ENCODE peak calls at places on chromosomes 5 and 9, in four cellular contexts. B is tibial nerve, K is mammary epithelial cell, X is breast epithelium. L is an unnamed sample. For H3K4me1, the result is how much of the 10 kb centered on the place peaks cover.

GRCh38 chr5:94181940-94182339 is 436.5 kb downstream of the KIAA0825 start:
- DNase-seq in K (no peak), X (no peak), B (no peak), L (no peak)

GRCh38 chr5:34452170-34452828 is 203.8 kb upstream of the RAI14 start:
- DNase-seq in K (peak), B (no peak), X (no peak), L (no peak)

GRCh38 chr5:98341711-98342042 is 431.8 kb upstream of the RGMB start:
- DNase-seq in X (no peak), B (no peak), K (no peak), L (no peak)

GRCh38 chr5:175709276-175709781 is 51.5 kb downstream of the HRH2 start:
- DNase-seq in B (no peak), X (no peak), K (no peak), L (peak)

GRCh38 chr9:130196643-130197042 is 24.4 kb downstream of the NCS1 start:
- DNase-seq in B (no peak), K (no peak), X (no peak), L (no peak)

GRCh38 chr9:111615928-111616327 is 15.2 kb upstream of the DNAJC25 start:
- DNase-seq in B (no peak), X (no peak), K (no peak), L (no peak)

GRCh38 chr5:175842947-175843793 is 28.2 kb upstream of the CPLX2 start:
- DNase-seq in K (peak), X (no peak), B (no peak), L (no peak)

GRCh38 chr5:137629646-137630045 is 106.2 kb downstream of the KLHL3 start:
- DNase-seq in K (peak), X (no peak), B (no peak), L (no peak)

GRCh38 chr5:138240690-138241385 is 27.7 kb upstream of the CDC23 start:
- DNase-seq in K (no peak), B (no peak), X (no peak), L (no peak)

GRCh38 chr5:128196791-128197190 is 113.2 kb downstream of the SLC12A2 start:
- DNase-seq in B (no peak), K (no peak), X (no peak), L (no peak)

GRCh38 chr5:131270809-131271208 is 7.0 kb downstream of the CDC42SE2 start:
- DNase-seq in X (no peak), K (no peak), B (no peak), L (no peak)

GRCh38 chr5:2168601-2169416 is 286.1 kb upstream of the IRX4 start:
- DNase-seq in X (no peak), K (no peak), B (no peak), L (no peak)

GRCh38 chr9:135335691-135336181 is 143.8 kb upstream of the PPP1R26 start:
- DNase-seq in X (no peak), K (no peak), B (no peak), L (peak)

GRCh38 chr5:72280655-72281069 is 39.4 kb downstream of the MRPS27 start:
- DNase-seq in X (no peak), B (no peak), K (peak), L (no peak)

GRCh38 chr5:146390469-146390868 is 51.8 kb downstream of the POU4F3 start:
- DNase-seq in K (no peak), B (no peak), X (no peak), L (no peak)

GRCh38 chr5:176606032-176606431 is 3.9 kb downstream of the GPRIN1 start:
- DNase-seq in B (no peak), K (no peak), X (no peak), L (no peak)

GRCh38 chr9:128127990-128128835 is 684 bp upstream of the PTGES2 start:
- DNase-seq in X (peak), K (peak), B (peak), L (peak)

GRCh38 chr5:142012792-142013388 is at the start of gene GNPDA1:
- DNase-seq in K (peak), B (peak), X (peak), L (peak)

GRCh38 chr9:125183054-125183453 is 6.5 kb downstream of the PPP6C start:
- DNase-seq in X (no peak), K (no peak), B (no peak), L (no peak)

GRCh38 chr9:125189011-125189360 is 617 bp downstream of the PPP6C start:
- DNase-seq in B (no peak), X (peak), K (peak), L (no peak)

GRCh38 chr5:93280518-93280917 is 300.5 kb downstream of the NR2F1-AS1 start:
- DNase-seq in K (no peak), B (no peak), X (no peak), L (no peak)

GRCh38 chr9:20379804-20380225 is 242.5 kb downstream of the MLLT3 start:
- DNase-seq in K (no peak), B (no peak), X (no peak), L (no peak)

GRCh38 chr9:20378851-20379250 is 243.4 kb downstream of the MLLT3 start:
- DNase-seq in K (no peak), X (no peak), B (no peak), L (no peak)

GRCh38 chr9:20373263-20373662 is 249.0 kb downstream of the MLLT3 start:
- DNase-seq in X (no peak), K (no peak), B (no peak), L (no peak)

GRCh38 chr9:20376780-20377179 is 245.5 kb downstream of the MLLT3 start:
- DNase-seq in X (no peak), K (no peak), B (no peak), L (no peak)

DNA sequence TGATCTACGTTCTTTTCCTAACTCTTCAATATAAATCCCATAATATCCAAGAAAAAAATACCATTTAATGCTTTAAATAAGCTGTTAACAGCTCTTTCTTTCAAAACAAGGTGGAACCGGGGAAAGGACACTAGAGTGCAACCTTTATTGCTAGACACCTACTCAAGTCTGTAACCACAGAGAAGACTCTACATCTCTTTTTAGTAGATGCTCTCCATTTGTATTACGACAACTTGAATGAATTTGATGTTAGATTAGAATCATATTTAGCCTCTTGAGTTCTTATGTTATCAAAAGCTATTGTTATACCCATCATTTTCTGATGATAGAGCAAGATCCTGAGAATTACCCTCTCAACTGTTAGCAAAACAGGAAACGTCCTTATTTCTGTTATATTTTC is 246.3 kb downstream of the MLLT3 start:
- DNase-seq in B (no peak), K (no peak), X (no peak), L (no peak)
- H3K4me1 ChIP-seq in B (under half), K (under half), X (under half), L (under half)

GRCh38 chr9:92764988-92765936 is 629 bp upstream of the BICD2 start:
- DNase-seq in K (peak), X (peak), B (peak), L (peak)

GRCh38 chr9:92770005-92770995 is 5.7 kb upstream of the BICD2 start:
- DNase-seq in K (peak), B (no peak), X (no peak), L (no peak)

GRCh38 chr9:92771309-92771708 is 6.7 kb upstream of the BICD2 start:
- DNase-seq in K (peak), X (no peak), B (no peak), L (no peak)

GRCh38 chr9:92767078-92768054 is 2.7 kb upstream of the BICD2 start:
- DNase-seq in B (no peak), K (no peak), X (no peak), L (no peak)

GRCh38 chr9:92769276-92769675 is 4.6 kb upstream of the BICD2 start:
- DNase-seq in B (no peak), K (no peak), X (no peak), L (no peak)
- H3K4me1 ChIP-seq in B (under half), K (under half), X (under half), L (under half)

GRCh38 chr9:114053246-114054005 is 24.7 kb downstream of the AMBP start:
- DNase-seq in X (peak), B (no peak), K (no peak), L (no peak)

GRCh38 chr9:114055061-114055460 is 23.0 kb downstream of the AMBP start:
- DNase-seq in B (no peak), X (no peak), K (no peak), L (peak)

GRCh38 chr9:114051706-114052105 is 26.4 kb downstream of the AMBP start:
- DNase-seq in B (no peak), X (no peak), K (no peak), L (peak)

GRCh38 chr9:114056527-114056926 is 21.6 kb downstream of the AMBP start:
- DNase-seq in B (no peak), X (no peak), K (no peak), L (no peak)

DNA sequence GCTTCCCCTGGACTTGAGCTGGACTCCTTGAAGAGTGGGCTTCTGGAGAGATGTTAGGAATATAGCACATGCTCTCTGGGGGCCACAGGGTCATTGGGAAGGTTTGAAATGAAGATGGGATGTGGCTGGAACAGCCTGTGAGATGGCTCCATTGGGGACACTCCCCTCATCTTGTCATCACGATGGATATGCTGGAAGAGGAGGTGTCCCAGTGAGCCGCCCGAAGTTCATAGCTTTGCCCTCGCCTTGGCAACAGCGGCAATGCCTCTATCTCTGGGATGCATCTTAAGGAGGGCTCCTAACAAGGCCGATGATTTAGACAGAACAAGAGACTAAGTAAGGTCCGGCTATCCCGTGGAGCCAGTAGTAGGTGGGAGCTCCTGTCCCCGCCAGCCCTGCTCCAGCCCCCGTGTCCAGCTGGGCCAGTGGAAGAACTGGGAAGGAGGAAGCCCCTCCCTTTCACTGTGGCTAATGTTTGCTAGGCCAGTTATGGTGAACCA is 23.9 kb downstream of the AMBP start:
- DNase-seq in X (no peak), B (no peak), K (no peak), L (peak)
- H3K4me1 ChIP-seq in X (under half), B (under half), K (under half), L (under half)

GRCh38 chr5:41637424-41637823 is 127.0 kb upstream of the PLCXD3 start:
- DNase-seq in B (no peak), X (no peak), K (no peak), L (no peak)

GRCh38 chr5:41637869-41638268 is 127.5 kb upstream of the PLCXD3 start:
- DNase-seq in X (no peak), B (no peak), K (no peak), L (no peak)

GRCh38 chr5:41636605-41637004 is 126.2 kb upstream of the PLCXD3 start:
- DNase-seq in X (no peak), K (peak), B (no peak), L (no peak)

GRCh38 chr5:41638685-41639084 is 128.3 kb upstream of the PLCXD3 start:
- DNase-seq in X (no peak), K (no peak), B (no peak), L (no peak)

GRCh38 chr5:41641621-41642020 is 131.2 kb upstream of the PLCXD3 start:
- DNase-seq in X (no peak), B (no peak), K (no peak), L (no peak)
- H3K4me1 ChIP-seq in X (under half), B (under half), K (under half), L (under half)

GRCh38 chr5:14003513-14003912 is 59.0 kb upstream of the DNAH5 start:
- DNase-seq in B (no peak), K (no peak), X (no peak), L (no peak)
- H3K4me1 ChIP-seq in B (under half), K (under half), X (under half), L (under half)

GRCh38 chr9:120663950-120664349 is 50.3 kb downstream of the MEGF9 start:
- DNase-seq in B (no peak), X (no peak), K (no peak), L (no peak)
- H3K4me1 ChIP-seq in B (half or more), X (under half), K (under half), L (under half)

GRCh38 chr5:103280962-103281361 is 22.4 kb downstream of the MACIR start:
- DNase-seq in B (no peak), X (no peak), K (no peak), L (no peak)
- H3K4me1 ChIP-seq in B (under half), X (under half), K (under half), L (under half)

DNA sequence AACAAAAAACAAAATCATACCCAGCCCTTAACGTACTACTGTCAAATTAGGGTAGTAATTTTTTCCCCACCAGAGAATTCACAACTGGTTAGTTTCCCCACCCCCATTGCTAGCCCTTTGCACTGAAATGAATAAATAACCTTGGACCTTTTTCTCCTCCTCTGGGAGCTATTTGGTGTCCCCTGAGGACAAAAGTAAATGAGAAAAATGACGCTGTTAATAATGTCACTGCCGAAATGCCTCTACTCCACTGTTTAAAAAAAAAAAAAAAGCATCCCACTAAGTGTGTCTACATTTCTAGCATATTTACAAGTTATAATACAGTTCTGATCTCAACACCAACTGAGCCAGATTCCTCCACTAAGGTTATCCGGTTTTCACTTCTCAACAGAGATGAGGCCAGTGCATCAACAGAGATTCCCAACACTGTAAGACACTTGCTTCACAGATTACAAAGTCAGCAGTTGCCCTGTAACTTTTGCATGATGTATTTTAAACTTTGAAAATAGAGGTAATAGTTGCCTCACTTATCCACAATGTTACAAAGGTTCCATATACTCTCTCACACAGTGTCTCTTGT is 5.1 kb upstream of the NFIB start:
- DNase-seq in X (no peak), K (no peak), B (no peak), L (no peak)
- H3K4me1 ChIP-seq in X (under half), K (half or more), B (half or more), L (under half)

L was measured in upper lobe of left lung.